ENCODE peak calls at places on chromosomes 11 and 22, in four cellular contexts. C is CD8-positive, alpha-beta T cell; D is BE2C; L is Panc1. E is an unnamed sample.

GRCh38 chr11:87351671-87352070 is 313.9 kb downstream of the TMEM135 start:
- DNase-seq in C (no peak), D (no peak), L (no peak), E (no peak)

GRCh38 chr22:19065929-19066328 is 56.3 kb downstream of the DGCR2 start:
- DNase-seq in C (no peak), D (no peak), L (no peak), E (no peak)

GRCh38 chr11:45444796-45445195 is 158.7 kb upstream of the SYT13 start:
- DNase-seq in C (no peak), D (no peak), L (no peak), E (no peak)

GRCh38 chr11:95697614-95698408 is 91.8 kb downstream of the FAM76B start:
- DNase-seq in C (no peak), D (no peak), L (no peak), E (no peak)

GRCh38 chr11:57530215-57530595 is 349 bp downstream of the TIMM10 start:
- DNase-seq in C (no peak), D (peak; percentile 9), L (no peak), E (no peak)

GRCh38 chr22:24423519-24424000 is 3.8 kb upstream of the ADORA2A start:
- DNase-seq in C (peak; percentile 60), D (no peak), L (no peak), E (no peak)

GRCh38 chr22:46815559-46815895 is 53.1 kb downstream of the TBC1D22A start:
- DNase-seq in C (no peak), D (no peak), L (no peak), E (no peak)

GRCh38 chr11:79515781-79516180 is 75.0 kb upstream of the TENM4 start:
- DNase-seq in C (no peak), D (no peak), L (no peak), E (no peak)

GRCh38 chr11:208917-209260 is 1.4 kb downstream of the RIC8A start:
- DNase-seq in C (no peak), D (no peak), L (no peak), E (no peak)

GRCh38 chr11:26286472-26287066 is 45.4 kb upstream of the ANO3 start:
- DNase-seq in C (no peak), D (peak; percentile 35), L (no peak), E (no peak)

GRCh38 chr22:44096736-44097135 is 72.6 kb downstream of the PARVB start:
- DNase-seq in C (no peak), D (no peak), L (no peak), E (no peak)

GRCh38 chr22:37244114-37244921 is at the start of gene RAC2:
- DNase-seq in C (peak; percentile 94), D (peak; percentile 62), L (no peak), E (peak; percentile 89)

GRCh38 chr11:35177370-35177769 is 38.4 kb downstream of the CD44 start:
- DNase-seq in C (peak; percentile 41), D (no peak), L (no peak), E (no peak)

GRCh38 chr11:19359425-19360000 is 118.8 kb upstream of the E2F8 start:
- DNase-seq in C (no peak), D (no peak), L (no peak), E (no peak)

GRCh38 chr22:30860176-30861105 is 108.1 kb downstream of the MORC2 start:
- DNase-seq in C (no peak), D (no peak), L (no peak), E (no peak)

GRCh38 chr11:78364128-78364751 is 53.4 kb downstream of the GAB2 start:
- DNase-seq in C (no peak), D (no peak), L (no peak), E (no peak)

GRCh38 chr11:2572491-2573239 is 127.1 kb downstream of the KCNQ1OT1 start:
- DNase-seq in C (no peak), D (no peak), L (no peak), E (no peak)

GRCh38 chr22:29914165-29914564 is 31.2 kb downstream of the MTMR3 start:
- DNase-seq in C (no peak), D (no peak), L (peak; percentile 64), E (no peak)

GRCh38 chr22:32122899-32123298 is 36.2 kb downstream of the C22orf42 start:
- DNase-seq in C (no peak), D (no peak), L (no peak), E (no peak)

GRCh38 chr11:119787074-119787461 is 58.1 kb upstream of the NECTIN1 start:
- DNase-seq in C (no peak), D (no peak), L (no peak), E (no peak)

GRCh38 chr11:3836903-3837302 is 3.9 kb downstream of the RHOG start:
- DNase-seq in C (peak; percentile 67), D (no peak), L (no peak), E (no peak)

GRCh38 chr11:67290801-67291200 is 1.7 kb downstream of the ANKRD13D start:
- DNase-seq in C (no peak), D (no peak), L (no peak), E (no peak)

GRCh38 chr22:24054356-24054755 is 43.3 kb downstream of the CABIN1 start:
- DNase-seq in C (no peak), D (no peak), L (no peak), E (no peak)

GRCh38 chr22:50151571-50152537 is 18.7 kb upstream of the PANX2 start:
- DNase-seq in C (no peak), D (no peak), L (no peak), E (no peak)

GRCh38 chr11:104120493-104121200 is 43.3 kb downstream of the PDGFD start:
- DNase-seq in C (no peak), D (no peak), L (no peak), E (no peak)

GRCh38 chr11:109405671-109406070 is 16.3 kb upstream of the C11orf87 start:
- DNase-seq in C (no peak), D (no peak), L (no peak), E (no peak)

DNA sequence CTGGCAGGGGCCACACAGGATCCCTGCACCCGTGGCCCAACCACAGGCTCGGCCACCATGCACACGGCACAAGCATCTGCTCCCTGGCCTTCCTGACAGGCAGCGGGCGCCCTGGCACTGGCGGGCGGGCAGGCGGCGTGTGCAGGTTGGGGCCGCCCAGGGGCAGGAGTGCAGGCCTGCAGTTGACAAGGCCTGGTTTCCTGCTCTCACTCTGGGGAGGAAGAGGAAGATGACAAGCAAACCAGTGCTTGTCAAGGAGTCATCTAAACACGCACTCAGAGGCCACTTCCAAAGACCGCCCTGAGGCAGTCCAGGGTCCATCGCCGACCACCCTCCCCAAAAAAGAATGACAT is 65.4 kb upstream of the LINC01488 start:
- DNase-seq in C (no peak), D (no peak), L (no peak), E (no peak)
- H3K4me3 ChIP-seq in C (no peak overlapping the region), D (no peak overlapping the region), L (no peak overlapping the region), E (no peak overlapping the region)

DNA sequence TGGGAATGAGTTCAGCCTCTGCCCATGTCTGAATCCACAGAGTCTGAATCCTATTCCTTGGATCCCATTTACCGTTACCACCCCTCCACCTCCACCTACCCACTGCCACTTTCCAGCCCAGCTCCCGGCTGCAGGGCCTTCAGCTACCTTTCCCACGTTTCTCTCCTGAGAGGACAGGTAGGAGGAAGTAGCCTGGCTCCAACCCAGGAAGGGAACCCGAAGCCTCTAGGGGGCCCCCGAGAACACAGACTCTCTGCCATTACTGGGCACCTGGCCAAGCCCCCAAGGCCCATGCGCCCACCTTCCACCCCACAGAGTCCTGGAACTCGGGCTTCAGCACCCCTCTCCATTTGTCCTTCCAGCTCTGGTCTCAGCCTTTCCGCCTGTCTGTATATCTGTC is 101.9 kb upstream of the LMO1 start:
- DNase-seq in C (no peak), D (no peak), L (no peak), E (no peak)
- TF ChIP-seq CTCF in C (no peak), D (no peak), L (no peak), E (peak; percentile 51)

DNA sequence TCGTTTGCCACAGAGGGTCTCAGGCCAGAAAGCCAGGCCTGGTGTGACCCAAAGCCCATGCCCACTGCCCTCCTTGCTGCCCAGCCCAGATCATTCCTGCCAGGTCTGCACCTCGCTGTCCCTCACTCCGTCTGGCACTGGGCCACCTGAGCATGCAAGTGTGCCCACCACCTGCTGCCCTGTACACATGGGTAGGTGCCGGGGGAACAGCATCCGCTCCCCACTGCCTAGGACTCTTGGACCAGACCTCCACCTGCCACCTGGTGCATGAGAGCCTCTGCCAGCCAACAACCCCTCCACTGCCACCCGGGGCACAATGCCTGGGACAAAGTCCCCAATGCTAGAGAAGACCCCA is 12.5 kb downstream of the MGAT3 start:
- DNase-seq in C (no peak), D (no peak), L (no peak), E (no peak)
- H3K4me3 ChIP-seq in C (no peak overlapping the region), D (no peak overlapping the region), L (no peak overlapping the region), E (no peak overlapping the region)

DNA sequence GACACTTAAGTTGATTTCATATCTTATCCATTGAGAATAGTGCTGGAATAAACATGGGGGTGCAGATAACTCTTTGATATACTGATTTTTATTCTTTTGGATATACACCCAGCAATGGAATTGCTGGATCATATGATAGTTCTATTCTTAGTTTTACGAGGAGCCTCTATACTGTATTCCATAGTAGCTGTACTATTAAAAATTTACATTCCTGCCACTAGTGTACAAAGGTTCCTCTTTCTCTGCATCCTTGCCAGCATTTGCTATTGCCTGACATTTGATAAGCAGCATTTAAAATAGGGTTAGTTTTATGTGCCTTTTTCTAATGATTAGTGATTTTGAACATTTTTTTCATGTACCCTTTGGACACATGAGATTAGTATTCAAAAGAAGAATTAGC is 554.2 kb downstream of the JRKL start:
- DNase-seq in C (no peak), D (no peak), L (no peak), E (no peak)
- TF ChIP-seq CTCF in C (no peak), D (no peak), L (no peak), E (no peak)

GRCh38 chr11:118635237-118635591 is 27.8 kb downstream of the PHLDB1 start:
- DNase-seq in C (no peak), D (no peak), L (no peak), E (no peak)
- H3K4me3 ChIP-seq in C (no peak overlapping the region), D (peak overlapping the region; percentile 46), L (no peak overlapping the region), E (no peak overlapping the region)

GRCh38 chr22:28001171-28001835 is 82.2 kb upstream of the PITPNB start:
- DNase-seq in C (no peak), D (no peak), L (no peak), E (no peak)
- TF ChIP-seq CTCF in C (no peak), D (no peak), L (no peak), E (no peak)

GRCh38 chr11:82902880-82903279 is 1.3 kb downstream of the DDIAS start:
- DNase-seq in C (no peak), D (no peak), L (no peak), E (no peak)
- H3K4me3 ChIP-seq in C (no peak overlapping the region), D (no peak overlapping the region), L (peak overlapping the region; percentile 75), E (peak overlapping the region; percentile 98)

DNA sequence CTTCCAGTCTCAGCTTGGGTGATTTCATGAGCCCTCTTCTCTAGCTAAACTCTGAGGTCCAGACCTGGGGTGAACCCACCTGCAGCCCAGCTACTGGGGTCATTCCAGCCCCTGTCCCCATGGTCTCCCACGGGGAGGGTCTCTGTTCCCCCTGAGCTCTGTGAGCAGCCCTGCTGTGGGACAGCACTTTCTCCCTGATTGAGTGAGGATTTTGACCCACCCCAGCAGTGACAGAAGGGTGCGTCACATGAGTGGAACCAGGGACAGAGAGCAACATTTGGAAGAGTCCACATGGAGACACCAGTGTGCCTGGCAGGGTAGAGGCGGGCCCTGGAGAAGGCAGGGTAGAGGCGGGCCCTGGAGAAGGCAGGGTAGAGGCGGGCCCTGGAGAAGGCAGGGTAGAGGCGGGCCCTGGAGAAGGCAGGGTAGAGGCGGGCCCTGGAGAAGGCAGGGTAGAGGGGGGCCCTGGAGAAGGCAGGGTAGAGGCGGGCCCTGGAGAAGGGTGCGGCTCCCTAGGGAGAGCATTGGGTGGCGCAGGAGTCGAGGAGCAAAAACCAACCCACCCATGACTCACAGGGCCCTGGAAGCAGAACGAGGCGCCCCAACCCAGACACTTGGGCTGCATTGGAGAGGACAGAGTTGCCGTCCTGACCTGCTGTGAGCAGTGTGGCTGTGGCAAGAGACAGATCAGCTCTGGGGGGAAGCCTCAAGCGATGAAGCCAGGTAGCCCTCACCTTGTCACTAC is 227.7 kb upstream of the B3GAT1 start:
- DNase-seq in C (no peak), D (no peak), L (no peak), E (no peak)
- TF ChIP-seq CTCF in C (no peak), D (no peak), L (no peak), E (no peak)

E was measured in GM12864.